ENCODE peak calls at places on chromosomes 6 and 20, in five cellular contexts. Q is Peyer's patch, A is fibroblast of mammary gland, Y is AG04449, E is fibroblast of villous mesenchyme. X is an unnamed sample.
A peak's percentile ranks its signal among the peaks of the same experiment; 100 is the strongest.

GRCh38 chr6:127069659-127070279 is 48.7 kb upstream of the RSPO3 start:
- DNase-seq in Y (no peak), E (peak; percentile 47), Q (no peak), A (peak; percentile 59), X (peak; percentile 48)

GRCh38 chr20:1816384-1817381 is 78.5 kb upstream of the SIRPA start:
- DNase-seq in E (no peak), Q (no peak), A (peak; percentile 77), Y (peak; percentile 58), X (peak; percentile 88)

GRCh38 chr6:64013061-64013410 is 377.4 kb downstream of the PHF3 start:
- DNase-seq in A (no peak), Y (no peak), E (no peak), Q (no peak), X (peak; percentile 10)

GRCh38 chr6:111872521-111873177 is 603 bp downstream of the FYN start:
- DNase-seq in A (peak; percentile 42), Q (peak; percentile 59), E (peak; percentile 42), Y (no peak), X (peak; percentile 48)

GRCh38 chr6:90098025-90098474 is 198.6 kb downstream of the BACH2 start:
- DNase-seq in Y (peak; percentile 96), Q (peak; percentile 31), E (peak; percentile 75), A (peak; percentile 93), X (peak; percentile 81)

GRCh38 chr6:12149944-12150510 is 137.9 kb downstream of the HIVEP1 start:
- DNase-seq in A (no peak), Y (no peak), E (peak; percentile 29), Q (no peak), X (no peak)

GRCh38 chr6:3388786-3389185 is 68.1 kb downstream of the SLC22A23 start:
- DNase-seq in E (no peak), A (no peak), Y (no peak), Q (no peak), X (no peak)

GRCh38 chr6:10421508-10422281 is 6.8 kb upstream of the TFAP2A start:
- DNase-seq in Q (no peak), A (no peak), Y (no peak), E (no peak), X (no peak)

GRCh38 chr6:95572098-95572497 is 5.2 kb upstream of the MANEA start:
- DNase-seq in Q (no peak), A (no peak), E (no peak), Y (no peak), X (no peak)

GRCh38 chr6:35876902-35877301 is 44.0 kb downstream of the SRPK1 start:
- DNase-seq in Y (no peak), E (no peak), A (no peak), Q (no peak), X (peak; percentile 27)

GRCh38 chr6:163318071-163318786 is 96.3 kb upstream of the QKI start:
- DNase-seq in Y (no peak), E (no peak), A (no peak), Q (no peak), X (no peak)

GRCh38 chr6:106620931-106621672 is 8.2 kb downstream of the RTN4IP1 start:
- DNase-seq in E (no peak), Y (no peak), A (no peak), Q (no peak), X (no peak)

GRCh38 chr6:109362102-109362884 is 20.0 kb downstream of the CD164 start:
- DNase-seq in E (no peak), A (no peak), Y (no peak), Q (no peak), X (no peak)

GRCh38 chr6:32968770-32969684 is 633 bp downstream of the BRD2 start:
- DNase-seq in Q (peak; percentile 72), Y (no peak), E (peak; percentile 92), A (peak; percentile 83), X (peak; percentile 94)

GRCh38 chr6:113875470-113875869 is 18.3 kb downstream of the MARCKS start:
- DNase-seq in Q (no peak), A (peak; percentile 51), Y (no peak), E (peak; percentile 33), X (peak; percentile 31)

GRCh38 chr6:81938014-81938761 is 185.7 kb upstream of the TENT5A start:
- DNase-seq in A (peak; percentile 98), Q (no peak), Y (peak; percentile 64), E (peak; percentile 95), X (peak; percentile 96)

GRCh38 chr6:169212436-169212835 is 41.2 kb downstream of the THBS2 start:
- DNase-seq in Y (no peak), A (no peak), E (no peak), Q (no peak), X (peak; percentile 30)
- H3K4me3 ChIP-seq in Y (no peak overlapping the region), A (no peak overlapping the region), E (no peak overlapping the region), Q (peak overlapping the region; percentile 43), X (no peak overlapping the region)

DNA sequence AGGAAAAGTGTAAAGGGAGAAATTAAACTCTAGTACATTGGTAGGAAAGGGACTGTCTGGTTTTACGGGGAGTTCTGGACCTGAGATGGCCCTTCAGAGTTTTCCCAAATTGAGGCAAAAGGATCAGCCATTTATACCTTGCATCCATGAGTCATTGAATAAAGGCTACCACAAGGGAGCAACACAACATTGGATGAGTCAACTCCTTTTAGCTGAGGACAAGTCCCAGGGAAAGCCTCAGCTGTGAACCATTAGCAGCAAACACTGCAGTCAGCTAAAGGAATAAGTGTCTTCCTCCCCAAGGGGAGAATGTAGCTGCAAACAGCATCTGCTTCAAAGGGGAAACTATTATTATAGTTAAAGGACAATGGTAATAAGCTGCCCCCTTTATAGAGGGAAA is 468.7 kb upstream of the ID4 start:
- DNase-seq in Q (no peak), Y (no peak), A (peak; percentile 77), E (peak; percentile 54), X (peak; percentile 69)
- TF ChIP-seq CTCF in Q (no peak), Y (no peak), A (no peak), E (no peak), X (no peak)

DNA sequence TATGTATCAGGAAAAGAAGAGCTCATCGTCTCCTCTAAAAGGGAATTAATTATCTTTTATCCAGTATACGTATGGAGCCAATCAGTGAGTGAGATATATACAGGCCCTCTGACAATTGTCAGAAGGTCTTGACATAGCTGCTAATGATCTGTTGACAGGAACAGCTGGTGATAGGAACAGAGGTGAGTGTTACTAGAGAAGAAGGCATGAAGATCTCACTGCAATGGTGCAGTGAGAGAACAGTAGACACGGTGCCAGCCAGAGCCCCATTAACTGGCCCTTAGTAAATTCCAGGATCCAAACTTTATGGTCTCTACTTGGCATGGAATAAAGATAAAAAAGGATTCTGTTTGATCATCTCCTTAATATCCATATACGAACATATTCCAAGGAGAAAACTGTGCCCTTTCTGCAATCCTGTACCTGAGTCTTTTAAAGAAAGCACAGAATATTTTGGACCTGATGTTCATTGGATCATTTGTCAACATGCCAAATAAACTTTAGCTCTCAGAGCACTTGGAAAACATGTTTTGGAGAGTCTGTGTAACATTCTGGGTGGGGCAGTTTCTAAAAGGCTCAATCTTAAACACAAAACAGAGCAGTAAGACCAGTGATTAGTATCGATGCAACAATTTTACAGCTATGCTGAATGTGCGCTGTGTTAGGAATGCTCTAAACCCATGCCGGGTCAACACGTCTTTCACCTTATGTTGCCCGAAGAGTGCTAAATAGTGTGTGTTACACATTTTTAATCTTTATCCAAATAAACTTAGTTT is 135.8 kb upstream of the CITED2 start:
- DNase-seq in A (no peak), E (peak; percentile 57), Q (no peak), Y (no peak), X (no peak)
- H3K4me3 ChIP-seq in A (no peak overlapping the region), E (no peak overlapping the region), Q (no peak overlapping the region), Y (no peak overlapping the region), X (no peak overlapping the region)

GRCh38 chr20:41089555-41089954 is 47.8 kb upstream of the PLCG1 start:
- DNase-seq in E (no peak), Y (no peak), Q (no peak), A (no peak), X (no peak)
- TF ChIP-seq CTCF in E (no peak), Y (no peak), Q (no peak), A (no peak), X (no peak)

GRCh38 chr6:422423-423061 is 31.0 kb downstream of the IRF4 start:
- DNase-seq in A (peak; percentile 99), E (peak; percentile 92), Q (no peak), Y (peak; percentile 46), X (peak; percentile 95)
- H3K4me3 ChIP-seq in A (no peak overlapping the region), E (no peak overlapping the region), Q (no peak overlapping the region), Y (no peak overlapping the region), X (no peak overlapping the region)

GRCh38 chr20:22779878-22780277 is 195.5 kb upstream of the FOXA2 start:
- DNase-seq in E (no peak), Q (no peak), Y (no peak), A (no peak), X (no peak)

GRCh38 chr20:22775671-22776139 is 191.3 kb upstream of the FOXA2 start:
- DNase-seq in A (peak; percentile 74), Y (no peak), Q (no peak), E (peak; percentile 96), X (peak; percentile 92)

GRCh38 chr20:22773326-22773725 is 189.0 kb upstream of the FOXA2 start:
- DNase-seq in A (no peak), Q (no peak), E (no peak), Y (no peak), X (peak; percentile 32)

GRCh38 chr20:22775256-22775655 is 190.9 kb upstream of the FOXA2 start:
- DNase-seq in E (no peak), Y (no peak), A (no peak), Q (no peak), X (no peak)

DNA sequence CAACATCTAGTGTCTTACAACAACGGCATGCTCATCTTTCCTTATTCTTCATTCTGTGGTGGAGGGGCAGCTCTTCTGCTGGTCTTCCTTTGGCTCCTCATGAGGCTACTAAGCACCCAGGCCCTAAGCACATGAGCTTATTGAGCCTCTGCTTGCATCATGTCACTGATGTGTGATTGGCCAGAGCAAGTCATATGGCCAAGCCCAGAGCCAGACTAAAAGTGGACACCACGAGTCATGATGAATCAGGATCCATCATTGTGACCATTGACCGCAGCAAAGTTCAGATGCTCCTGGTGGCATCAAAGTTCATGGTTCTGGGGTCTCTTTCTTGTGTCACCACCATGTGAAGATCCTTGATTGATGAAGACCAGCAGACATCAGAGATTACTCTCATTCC is 192.0 kb upstream of the FOXA2 start:
- DNase-seq in Y (no peak), E (no peak), Q (no peak), A (peak; percentile 63), X (no peak)
- TF ChIP-seq CTCF in Y (no peak), E (no peak), Q (no peak), A (no peak), X (no peak)

GRCh38 chr20:6008254-6008653 is 45.6 kb downstream of the LRRN4 start:
- DNase-seq in Q (no peak), E (peak; percentile 96), A (peak; percentile 97), Y (peak; percentile 71), X (peak; percentile 98)
- H3K4me3 ChIP-seq in Q (peak overlapping the region; percentile 89), E (peak overlapping the region; percentile 79), A (peak overlapping the region; percentile 67), Y (peak overlapping the region; percentile 29), X (no peak overlapping the region)

X was measured in cardiac fibroblast.